ENCODE peak calls at places on chromosomes 2 and 18, in ten cellular contexts. N is activated CD8-positive, alpha-beta memory T cell treated with anti-CD3 and anti-CD28 coated beads for 24 hours; I is EL; Z is endothelial cell; K is adipocyte; T is activated T-cell treated with anti-CD3 and anti-CD28 coated beads, Interleukin-2, amount 50 U/mL, for 72 hours; M is GM18507; C is NCI-H524; E is iris pigment epithelial cell; B is stimulated activated CD4-positive, alpha-beta T cell treated with anti-CD3 and anti-CD28 coated beads, Interleukin-2, amount 100 ng/mL, for 24 hours. U is an unnamed sample.

GRCh38 chr18:43588838-43589237 is 311.5 kb upstream of the SYT4 start:
- DNase-seq in T (no peak), M (no peak), C (no peak), B (no peak), K (no peak), I (no peak), E (no peak), Z (no peak), N (no peak), U (no peak)

GRCh38 chr2:233974530-233975071 is 57.4 kb downstream of the TRPM8 start:
- DNase-seq in B (no peak), N (no peak), E (peak; percentile 89), C (no peak), K (peak; percentile 67), M (no peak), T (peak; percentile 15), Z (no peak), I (peak; percentile 97), U (no peak)

GRCh38 chr2:233414777-233415570 is 60.7 kb downstream of the DGKD start:
- DNase-seq in C (no peak), T (peak; percentile 80), B (peak; percentile 59), N (peak; percentile 66), E (no peak), K (peak; percentile 67), I (peak; percentile 74), Z (no peak), M (no peak), U (no peak)

GRCh38 chr18:13635046-13635445 is 91.3 kb downstream of the FAM210A start:
- DNase-seq in K (no peak), M (no peak), E (no peak), T (no peak), N (no peak), I (no peak), Z (no peak), C (no peak), B (no peak), U (no peak)

GRCh38 chr18:8675057-8675456 is 30.3 kb upstream of the MTCL1 start:
- DNase-seq in T (no peak), M (no peak), C (no peak), K (no peak), I (no peak), E (no peak), B (no peak), Z (no peak), N (no peak), U (no peak)

GRCh38 chr18:47953471-47953931 is 23.0 kb upstream of the SMAD2 start:
- DNase-seq in E (peak; percentile 70), B (peak; percentile 6), M (no peak), C (peak; percentile 91), N (peak; percentile 61), T (peak; percentile 31), Z (no peak), K (peak; percentile 57), I (peak; percentile 70), U (no peak)

GRCh38 chr2:187499941-187500532 is 52.0 kb upstream of the CALCRL start:
- DNase-seq in B (peak; percentile 53), M (no peak), N (peak; percentile 63), T (peak; percentile 52), E (peak; percentile 55), C (peak; percentile 14), I (peak; percentile 63), Z (peak; percentile 57), K (peak; percentile 85), U (peak; percentile 50)

GRCh38 chr2:173130521-173131467 is 55.1 kb downstream of the MAP3K20 start:
- DNase-seq in M (no peak), K (no peak), B (no peak), N (no peak), C (no peak), E (no peak), Z (no peak), I (no peak), T (no peak), U (peak; percentile 35)

GRCh38 chr18:11989174-11989573 is 7.9 kb downstream of the IMPA2 start:
- DNase-seq in I (no peak), Z (no peak), N (no peak), E (no peak), B (no peak), K (no peak), T (no peak), C (no peak), M (no peak), U (peak; percentile 69)

GRCh38 chr2:48527211-48527880 is 2.6 kb upstream of the STON1 start:
- DNase-seq in Z (no peak), T (no peak), K (peak; percentile 84), B (no peak), I (peak; percentile 18), E (peak; percentile 58), M (no peak), N (no peak), C (no peak), U (no peak)

GRCh38 chr2:102082591-102083586 is 59.7 kb upstream of the IL1R1 start:
- DNase-seq in K (peak; percentile 79), I (peak; percentile 66), E (peak; percentile 96), C (no peak), B (peak; percentile 51), N (peak; percentile 85), M (no peak), T (peak; percentile 71), Z (no peak), U (no peak)

GRCh38 chr2:17892726-17893534 is 14.5 kb downstream of the KCNS3 start:
- DNase-seq in N (no peak), E (no peak), M (no peak), K (no peak), B (no peak), Z (no peak), C (peak; percentile 3), I (no peak), T (no peak), U (peak; percentile 40)

GRCh38 chr2:128602699-128603101 is 284.0 kb upstream of the HS6ST1 start:
- DNase-seq in K (no peak), T (no peak), C (no peak), I (no peak), N (no peak), B (no peak), E (no peak), Z (no peak), M (no peak), U (no peak)

GRCh38 chr2:69628325-69629038 is 15.1 kb downstream of the AAK1 start:
- DNase-seq in K (no peak), B (no peak), Z (no peak), T (no peak), E (no peak), C (no peak), N (peak; percentile 59), I (no peak), M (no peak), U (no peak)

GRCh38 chr2:18971069-18971378 is 381.7 kb upstream of the NT5C1B start:
- DNase-seq in E (no peak), B (no peak), Z (no peak), N (no peak), M (no peak), I (no peak), C (no peak), K (no peak), T (no peak), U (no peak)

GRCh38 chr2:16257001-16257724 is 316.8 kb downstream of the MYCN start:
- DNase-seq in T (no peak), Z (no peak), K (no peak), E (no peak), B (no peak), I (no peak), N (no peak), C (no peak), M (no peak), U (no peak)

GRCh38 chr2:148525130-148525529 is 119.4 kb upstream of the EPC2 start:
- DNase-seq in Z (no peak), C (no peak), M (no peak), N (peak; percentile 57), T (no peak), B (no peak), I (no peak), K (no peak), E (no peak), U (no peak)

GRCh38 chr2:226873826-226874225 is 38.0 kb downstream of the RHBDD1 start:
- DNase-seq in K (no peak), I (no peak), N (no peak), M (no peak), E (no peak), C (no peak), B (peak; percentile 23), Z (no peak), T (peak; percentile 33), U (no peak)

GRCh38 chr2:218398437-218399390 is 954 bp upstream of the CTDSP1 start:
- DNase-seq in N (peak; percentile 80), Z (peak; percentile 63), K (peak; percentile 96), C (peak; percentile 30), B (peak; percentile 66), M (no peak), E (peak; percentile 62), T (peak; percentile 66), I (peak; percentile 74), U (no peak)

GRCh38 chr2:41840702-41841551 is 206.9 kb upstream of the PKDCC start:
- DNase-seq in I (peak; percentile 97), M (peak; percentile 85), B (peak; percentile 98), N (peak; percentile 98), Z (peak; percentile 97), K (peak; percentile 96), C (peak; percentile 98), T (peak; percentile 98), E (peak; percentile 98), U (peak; percentile 91)

GRCh38 chr2:158043181-158043948 is 58.3 kb upstream of the UPP2 start:
- DNase-seq in T (no peak), B (no peak), M (no peak), I (no peak), E (no peak), K (no peak), Z (no peak), N (no peak), C (peak; percentile 83), U (no peak)

GRCh38 chr2:121153516-121153915 is 131.5 kb downstream of the TFCP2L1 start:
- DNase-seq in K (no peak), C (no peak), E (no peak), M (no peak), B (no peak), I (no peak), Z (no peak), T (no peak), N (no peak), U (no peak)

GRCh38 chr2:120760446-120761135 is 24.9 kb downstream of the GLI2 start:
- DNase-seq in C (no peak), E (peak; percentile 49), M (no peak), Z (no peak), K (peak; percentile 60), T (no peak), B (no peak), N (no peak), I (peak; percentile 49), U (no peak)

GRCh38 chr2:152471499-152471898 is 136.5 kb downstream of the FMNL2 start:
- DNase-seq in I (no peak), Z (no peak), E (no peak), C (no peak), K (no peak), M (no peak), T (no peak), N (no peak), B (no peak), U (no peak)

GRCh38 chr2:8626572-8626971 is 55.3 kb upstream of the ID2 start:
- DNase-seq in M (no peak), Z (no peak), I (no peak), N (no peak), K (no peak), C (no peak), E (no peak), B (no peak), T (no peak), U (no peak)

GRCh38 chr2:74089816-74090745 is 57.6 kb downstream of the BOLA3 start:
- DNase-seq in B (no peak), E (no peak), Z (no peak), C (no peak), N (no peak), I (no peak), T (no peak), M (no peak), K (no peak), U (no peak)

GRCh38 chr2:180133736-180134135 is 126.6 kb upstream of the CWC22 start:
- DNase-seq in N (no peak), T (no peak), C (no peak), I (no peak), Z (no peak), B (no peak), K (no peak), E (no peak), M (no peak), U (no peak)

GRCh38 chr2:223026357-223027110 is 25.5 kb upstream of the KCNE4 start:
- DNase-seq in K (peak; percentile 63), E (peak; percentile 66), T (no peak), C (no peak), I (peak; percentile 50), M (no peak), B (no peak), Z (no peak), N (no peak), U (peak; percentile 94)

U was measured in NCI-H748 treated with DMSO at 0.1 percent for 48 hours.